ENCODE peak calls at places on chromosome 12, in four cellular contexts. M, J, L and E are unnamed samples.

GRCh38 chr12:14981049-14981448 is 8.2 kb downstream of the PDE6H start:
- DNase-seq in L (no peak), J (no peak), M (no peak), E (no peak)

GRCh38 chr12:5720405-5721045 is 224.5 kb downstream of the ANO2 start:
- DNase-seq in L (no peak), M (no peak), J (no peak), E (no peak)

GRCh38 chr12:46839232-46839631 is 13.4 kb upstream of the SLC38A4 start:
- DNase-seq in M (no peak), J (no peak), L (no peak), E (no peak)

GRCh38 chr12:3230758-3231375 is 153.7 kb downstream of the TSPAN9 start:
- DNase-seq in M (no peak), L (no peak), J (no peak), E (no peak)

GRCh38 chr12:28975564-28976340 is 173.3 kb upstream of the FAR2 start:
- DNase-seq in L (no peak), J (no peak), M (no peak), E (no peak)

GRCh38 chr12:15575797-15576560 is 213.2 kb downstream of the EPS8 start:
- DNase-seq in M (no peak), J (no peak), L (no peak), E (no peak)

GRCh38 chr12:131098178-131098981 is 144.7 kb downstream of the ADGRD1 start:
- DNase-seq in J (no peak), M (no peak), L (no peak), E (no peak)

GRCh38 chr12:78421011-78421410 is 443.6 kb upstream of the SYT1 start:
- DNase-seq in M (no peak), J (no peak), L (no peak), E (no peak)

GRCh38 chr12:42982828-42983227 is 393.3 kb upstream of the PRICKLE1 start:
- DNase-seq in M (no peak), L (no peak), J (no peak), E (no peak)

GRCh38 chr12:79155703-79156102 is 291.1 kb downstream of the SYT1 start:
- DNase-seq in J (no peak), M (no peak), L (no peak), E (peak; percentile 45)

GRCh38 chr12:32666510-32666909 is 12.6 kb upstream of the DNM1L start:
- DNase-seq in M (no peak), L (no peak), J (no peak), E (no peak)

GRCh38 chr12:2537868-2538541 is 256.8 kb upstream of the FKBP4 start:
- DNase-seq in J (no peak), M (peak; percentile 59), L (no peak), E (no peak)

GRCh38 chr12:1806301-1807106 is 13.9 kb upstream of the LRTM2 start:
- DNase-seq in J (no peak), L (no peak), M (no peak), E (no peak)

GRCh38 chr12:53575502-53576264 is 50.5 kb downstream of the ATF7 start:
- DNase-seq in L (no peak), M (no peak), J (no peak), E (peak; percentile 91)

GRCh38 chr12:122148657-122149056 is 25.4 kb downstream of the IL31 start:
- DNase-seq in M (no peak), J (no peak), L (no peak), E (no peak)